ENCODE peak calls at places on chromosomes 4 and X, in eight cellular contexts. G, L, F, J, D, Z, M and R are unnamed samples.
A peak's percentile ranks its signal among the peaks of the same experiment; 100 is the strongest.

GRCh38 chr4:185359767-185360446 is 35.8 kb downstream of the LRP2BP start:
- DNase-seq in G (peak; percentile 42), L (no peak), F (no peak), J (peak; percentile 79), D (no peak), Z (no peak), M (no peak), R (no peak)

GRCh38 chr4:23837366-23837765 is 52.5 kb downstream of the PPARGC1A start:
- DNase-seq in G (no peak), L (no peak), F (no peak), J (no peak), D (no peak), Z (no peak), M (no peak), R (no peak)

GRCh38 chrX:51896626-51897025 is 3.2 kb downstream of the MAGED1 start:
- DNase-seq in G (no peak), L (no peak), F (no peak), J (no peak), D (no peak), Z (no peak), M (no peak), R (no peak)

GRCh38 chr4:4750187-4750586 is 109.3 kb upstream of the MSX1 start:
- DNase-seq in G (no peak), L (no peak), F (peak; percentile 43), J (no peak), D (no peak), Z (no peak), M (no peak), R (no peak)

GRCh38 chrX:23752740-23753435 is 9.8 kb upstream of the ACOT9 start:
- DNase-seq in G (no peak), L (no peak), F (no peak), J (no peak), D (no peak), Z (no peak), M (no peak), R (no peak)

GRCh38 chr4:159267940-159268327 is 165.1 kb downstream of the RAPGEF2 start:
- DNase-seq in G (no peak), L (no peak), F (no peak), J (no peak), D (no peak), Z (no peak), M (no peak), R (no peak)

GRCh38 chrX:151970661-151971060 is 3.8 kb downstream of the GABRE start:
- DNase-seq in G (no peak), L (peak; percentile 90), F (no peak), J (no peak), D (no peak), Z (no peak), M (no peak), R (no peak)

GRCh38 chr4:33954759-33955158 is 2289.6 kb downstream of the ARAP2 start:
- DNase-seq in G (no peak), L (no peak), F (no peak), J (no peak), D (no peak), Z (no peak), M (no peak), R (no peak)

GRCh38 chr4:145609494-145610427 is 9.4 kb upstream of the MMAA start:
- DNase-seq in G (peak; percentile 41), L (peak; percentile 58), F (peak; percentile 78), J (peak; percentile 42), D (no peak), Z (peak; percentile 68), M (peak; percentile 58), R (peak; percentile 48)
- TF ChIP-seq REST in G (no peak), L (no peak), F (no peak), J (no peak), D (no peak), Z (no peak), M (no peak), R (no peak)

GRCh38 chr4:1209821-1210220 is 37.4 kb upstream of the SPON2 start:
- DNase-seq in G (peak; percentile 77), L (no peak), F (peak; percentile 3), J (no peak), D (no peak), Z (no peak), M (no peak), R (no peak)
- TF ChIP-seq POLR2AphosphoS5 in G (no peak), L (no peak), F (no peak), J (no peak), D (no peak), Z (no peak), M (no peak), R (no peak)

GRCh38 chr4:41322613-41323012 is 65.9 kb downstream of the UCHL1 start:
- DNase-seq in G (no peak), L (no peak), F (no peak), J (no peak), D (no peak), Z (no peak), M (no peak), R (no peak)
- H3K27me3 ChIP-seq in G (no peaks in the 10 kb centered on the region), L (no peaks in the 10 kb centered on the region), F (no peaks in the 10 kb centered on the region), J (no peaks in the 10 kb centered on the region), D (no peaks in the 10 kb centered on the region), Z (no peaks in the 10 kb centered on the region), M (no peaks in the 10 kb centered on the region), R (peaks cover 2% of the 10 kb centered on the region)

DNA sequence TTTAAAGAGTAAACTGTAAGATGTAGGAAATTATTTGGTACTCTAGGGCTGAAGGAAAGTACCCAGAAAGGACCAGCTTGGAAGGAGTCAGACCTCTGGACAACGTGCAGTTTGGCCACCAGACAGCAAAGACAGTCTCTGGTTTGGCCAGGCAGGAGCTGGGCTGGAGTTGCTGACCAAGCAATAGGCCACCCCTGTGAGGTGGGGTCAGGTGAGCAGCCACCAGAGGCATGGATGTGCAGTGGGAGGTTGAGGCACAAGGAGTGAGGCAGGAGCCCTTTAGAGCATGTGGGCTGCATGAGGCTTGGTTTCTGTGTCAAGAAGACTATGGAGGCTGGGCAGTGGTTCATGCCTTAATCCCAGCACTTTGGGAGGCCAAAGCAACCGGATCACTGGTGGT is 17.7 kb upstream of the MRFAP1 start:
- DNase-seq in G (no peak), L (no peak), F (no peak), J (no peak), D (no peak), Z (no peak), M (no peak), R (no peak)
- TF ChIP-seq REST in G (no peak), L (no peak), F (no peak), J (no peak), D (no peak), Z (no peak), M (no peak), R (no peak)

GRCh38 chr4:114673306-114673705 is 74.7 kb downstream of the UGT8 start:
- DNase-seq in G (no peak), L (no peak), F (no peak), J (no peak), D (no peak), Z (no peak), M (no peak), R (no peak)

DNA sequence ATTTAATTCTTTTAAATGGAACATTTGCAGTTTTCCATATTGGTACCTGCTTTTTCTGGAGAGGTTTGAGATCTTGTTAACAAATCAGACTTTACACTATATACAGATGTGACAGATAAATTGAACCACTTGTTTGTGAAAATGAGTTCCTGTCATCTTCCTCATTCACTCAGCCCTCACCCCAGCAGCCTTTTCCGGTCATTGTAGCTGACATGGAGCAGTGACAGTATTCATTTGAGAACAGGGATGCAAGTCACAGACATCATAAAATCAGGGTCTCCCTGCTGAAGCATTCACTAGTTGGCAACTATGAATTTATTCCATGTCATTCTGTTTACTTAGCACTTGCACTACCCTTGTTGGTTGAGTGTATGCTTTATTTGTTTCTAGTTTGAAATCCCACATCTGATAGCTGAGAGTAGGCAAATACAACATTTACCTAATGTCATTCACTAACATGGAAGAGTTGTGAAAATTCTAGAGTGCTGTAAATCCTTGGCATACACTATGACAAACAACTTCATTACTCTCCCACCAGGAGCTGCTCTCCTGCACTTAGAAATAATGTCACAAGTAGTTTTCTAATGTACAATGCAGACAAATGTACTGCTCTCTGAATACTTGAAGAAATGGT is 78.9 kb downstream of the UGT8 start:
- DNase-seq in G (no peak), L (no peak), F (no peak), J (no peak), D (no peak), Z (no peak), M (no peak), R (no peak)
- TF ChIP-seq POLR2AphosphoS5 in G (no peak), L (no peak), F (no peak), J (no peak), D (no peak), Z (no peak), M (no peak), R (no peak)

GRCh38 chr4:142708231-142708630 is 137.9 kb downstream of the INPP4B start:
- DNase-seq in G (no peak), L (no peak), F (peak; percentile 63), J (no peak), D (no peak), Z (no peak), M (no peak), R (no peak)
- H3K27me3 ChIP-seq in G (no peaks in the 10 kb centered on the region), L (no peaks in the 10 kb centered on the region), F (peaks cover 55% of the 10 kb centered on the region), J (no peaks in the 10 kb centered on the region), D (no peaks in the 10 kb centered on the region), Z (no peaks in the 10 kb centered on the region), M (no peaks in the 10 kb centered on the region), R (no peaks in the 10 kb centered on the region)

DNA sequence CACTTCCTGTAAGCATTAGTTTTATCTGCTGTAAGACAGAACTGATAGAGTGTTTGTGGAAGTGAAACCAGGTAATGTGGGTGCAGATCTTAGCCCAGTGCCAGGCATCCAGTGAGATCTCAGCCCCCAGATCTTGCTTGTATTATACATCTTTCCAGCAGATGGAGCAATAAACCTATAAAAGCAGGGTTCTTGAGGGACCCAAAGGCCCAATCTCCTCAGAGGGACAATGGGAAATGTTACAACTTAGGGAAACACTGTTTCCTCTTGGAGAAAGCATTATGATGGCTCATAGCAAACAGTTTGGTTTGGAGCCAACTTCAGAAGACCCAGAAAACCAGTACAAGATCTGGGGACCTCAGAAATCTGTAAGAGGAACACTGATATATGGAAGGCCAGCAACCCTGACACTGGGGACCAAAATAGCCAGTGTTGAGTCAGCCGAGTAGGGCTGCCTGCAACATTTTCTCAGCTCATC is 206.3 kb downstream of the SLC7A11 start:
- DNase-seq in G (peak; percentile 59), L (peak; percentile 52), F (peak; percentile 84), J (peak; percentile 49), D (no peak), Z (peak; percentile 53), M (peak; percentile 69), R (peak; percentile 22)
- TF ChIP-seq REST in G (no peak), L (no peak), F (no peak), J (no peak), D (no peak), Z (no peak), M (no peak), R (no peak)

GRCh38 chrX:74351760-74352159 is 47.8 kb downstream of the ZCCHC13 start:
- DNase-seq in G (no peak), L (no peak), F (no peak), J (peak; percentile 11), D (no peak), Z (no peak), M (no peak), R (no peak)
- TF ChIP-seq POLR2AphosphoS5 in G (no peak), L (no peak), F (no peak), J (no peak), D (no peak), Z (no peak), M (no peak), R (no peak)

DNA sequence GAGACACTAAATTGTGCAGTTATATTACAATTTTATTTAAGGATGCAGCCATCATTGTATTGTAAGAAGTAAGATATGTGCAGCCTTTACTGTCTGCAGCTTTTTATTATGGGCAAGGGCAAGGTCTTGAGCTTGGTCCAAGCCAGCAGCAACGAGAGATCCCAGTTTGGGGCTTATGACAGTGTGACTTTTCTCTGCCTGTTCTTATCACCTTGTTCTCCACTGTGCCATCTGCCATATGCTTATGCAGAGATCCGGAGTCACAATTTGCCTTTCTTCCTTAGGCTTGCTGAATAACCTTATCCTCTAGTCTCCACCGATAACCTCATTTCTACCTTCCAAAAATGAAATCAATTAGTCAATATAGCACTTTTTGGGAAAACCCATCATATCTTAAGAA is 30.4 kb downstream of the MAPK10 start:
- DNase-seq in G (no peak), L (no peak), F (no peak), J (no peak), D (no peak), Z (no peak), M (no peak), R (no peak)
- H3K27me3 ChIP-seq in G (no peaks in the 10 kb centered on the region), L (no peaks in the 10 kb centered on the region), F (no peaks in the 10 kb centered on the region), J (no peaks in the 10 kb centered on the region), D (no peaks in the 10 kb centered on the region), Z (no peaks in the 10 kb centered on the region), M (no peaks in the 10 kb centered on the region), R (no peaks in the 10 kb centered on the region)